ENCODE peak calls at places on chromosomes 2 and 18, in six cellular contexts. One of them, this sample, is unnamed.

GRCh38 chr18:7872569-7872968 is 305.5 kb downstream of the PTPRM start:
- DNase-seq in stomach: no peak
- DNase-seq in GM23248: peak; percentile 56
- DNase-seq in uterus: no peak
- DNase-seq in right lobe of liver: no peak
- DNase-seq in heart left ventricle: no peak
- DNase-seq in this sample: no peak

GRCh38 chr2:238571626-238572372 is 145.1 kb downstream of the ASB1 start:
- DNase-seq in stomach: no peak
- DNase-seq in GM23248: no peak
- DNase-seq in uterus: no peak
- DNase-seq in right lobe of liver: no peak
- DNase-seq in heart left ventricle: no peak
- DNase-seq in this sample: no peak

GRCh38 chr2:232235716-232236115 is 142.8 kb upstream of the ALPP start:
- DNase-seq in stomach: no peak
- DNase-seq in GM23248: no peak
- DNase-seq in uterus: no peak
- DNase-seq in right lobe of liver: no peak
- DNase-seq in heart left ventricle: no peak
- DNase-seq in this sample: peak; percentile 53

GRCh38 chr2:102304268-102304667 is 7.1 kb upstream of the IL1RL1 start:
- DNase-seq in stomach: no peak
- DNase-seq in GM23248: peak; percentile 74
- DNase-seq in uterus: no peak
- DNase-seq in right lobe of liver: no peak
- DNase-seq in heart left ventricle: no peak
- DNase-seq in this sample: no peak

GRCh38 chr2:142745691-142746090 is 131.8 kb upstream of the KYNU start:
- DNase-seq in stomach: no peak
- DNase-seq in GM23248: no peak
- DNase-seq in uterus: no peak
- DNase-seq in right lobe of liver: no peak
- DNase-seq in heart left ventricle: no peak
- DNase-seq in this sample: no peak

GRCh38 chr2:177201919-177202346 is 10.7 kb upstream of the HNRNPA3 start:
- DNase-seq in stomach: no peak
- DNase-seq in GM23248: no peak
- DNase-seq in uterus: no peak
- DNase-seq in right lobe of liver: no peak
- DNase-seq in heart left ventricle: no peak
- DNase-seq in this sample: no peak

GRCh38 chr18:58416014-58416703 is 212.7 kb downstream of the ALPK2 start:
- DNase-seq in stomach: no peak
- DNase-seq in GM23248: no peak
- DNase-seq in uterus: no peak
- DNase-seq in right lobe of liver: no peak
- DNase-seq in heart left ventricle: no peak
- DNase-seq in this sample: no peak

GRCh38 chr2:146363731-146364130 is 1481.1 kb upstream of the ACVR2A start:
- DNase-seq in stomach: no peak
- DNase-seq in GM23248: peak; percentile 55
- DNase-seq in uterus: no peak
- DNase-seq in right lobe of liver: no peak
- DNase-seq in heart left ventricle: no peak
- DNase-seq in this sample: no peak

GRCh38 chr2:121588357-121588756 is 57.7 kb downstream of the RNU4ATAC start:
- DNase-seq in stomach: no peak
- DNase-seq in GM23248: no peak
- DNase-seq in uterus: no peak
- DNase-seq in right lobe of liver: no peak
- DNase-seq in heart left ventricle: no peak
- DNase-seq in this sample: no peak

GRCh38 chr2:201158111-201158929 is 24.6 kb upstream of the CASP10 start:
- DNase-seq in stomach: peak; percentile 75
- DNase-seq in GM23248: peak; percentile 78
- DNase-seq in uterus: peak; percentile 46
- DNase-seq in right lobe of liver: peak; percentile 77
- DNase-seq in heart left ventricle: peak; percentile 62
- DNase-seq in this sample: peak; percentile 78
- H3K4me1 ChIP-seq in stomach: peaks cover 18% of the 10 kb centered on the region
- H3K4me1 ChIP-seq in GM23248: no peaks in the 10 kb centered on the region
- H3K4me1 ChIP-seq in uterus: no peaks in the 10 kb centered on the region
- H3K4me1 ChIP-seq in right lobe of liver: no peaks in the 10 kb centered on the region
- H3K4me1 ChIP-seq in heart left ventricle: peaks cover 22% of the 10 kb centered on the region
- H3K4me1 ChIP-seq in this sample: peaks cover 15% of the 10 kb centered on the region

DNA sequence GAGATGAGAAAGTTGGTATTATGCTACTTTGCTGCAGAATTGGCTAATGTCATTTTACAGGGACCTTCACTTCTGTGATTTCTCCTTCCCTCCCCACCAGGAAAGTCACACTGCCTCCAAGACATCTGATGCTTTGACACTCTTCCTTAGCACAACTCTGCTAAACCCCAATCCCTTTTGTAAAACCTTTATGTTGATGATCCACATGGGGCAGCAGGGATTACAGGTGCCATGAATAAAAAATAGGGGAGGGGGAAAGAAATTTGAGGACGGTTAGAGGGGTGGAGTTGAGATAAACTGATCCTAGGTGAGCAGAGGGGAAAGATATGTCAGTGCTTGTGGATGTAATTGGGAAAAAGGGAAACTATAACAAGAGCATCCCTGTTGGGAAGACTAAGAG is 26.4 kb downstream of the CCNT2 start:
- DNase-seq in stomach: no peak
- DNase-seq in GM23248: no peak
- DNase-seq in uterus: no peak
- DNase-seq in right lobe of liver: no peak
- DNase-seq in heart left ventricle: no peak
- DNase-seq in this sample: no peak
- H3K36me3 ChIP-seq in stomach: peaks cover 67% of the 10 kb centered on the region
- H3K36me3 ChIP-seq in GM23248: peaks cover 58% of the 10 kb centered on the region
- H3K36me3 ChIP-seq in uterus: peaks cover 2% of the 10 kb centered on the region
- H3K36me3 ChIP-seq in right lobe of liver: no peaks in the 10 kb centered on the region
- H3K36me3 ChIP-seq in heart left ventricle: peaks cover 87% of the 10 kb centered on the region
- H3K36me3 ChIP-seq in this sample: peaks cover 16% of the 10 kb centered on the region

GRCh38 chr18:22509423-22509822 is 91.7 kb upstream of the CTAGE1 start:
- DNase-seq in stomach: no peak
- DNase-seq in GM23248: peak; percentile 21
- DNase-seq in uterus: no peak
- DNase-seq in right lobe of liver: no peak
- DNase-seq in heart left ventricle: no peak
- DNase-seq in this sample: no peak
- H3K4me1 ChIP-seq in stomach: no peaks in the 10 kb centered on the region
- H3K4me1 ChIP-seq in GM23248: peaks cover 14% of the 10 kb centered on the region
- H3K4me1 ChIP-seq in uterus: no peaks in the 10 kb centered on the region
- H3K4me1 ChIP-seq in right lobe of liver: no peaks in the 10 kb centered on the region
- H3K4me1 ChIP-seq in heart left ventricle: peaks cover 2% of the 10 kb centered on the region
- H3K4me1 ChIP-seq in this sample: peaks cover 8% of the 10 kb centered on the region

DNA sequence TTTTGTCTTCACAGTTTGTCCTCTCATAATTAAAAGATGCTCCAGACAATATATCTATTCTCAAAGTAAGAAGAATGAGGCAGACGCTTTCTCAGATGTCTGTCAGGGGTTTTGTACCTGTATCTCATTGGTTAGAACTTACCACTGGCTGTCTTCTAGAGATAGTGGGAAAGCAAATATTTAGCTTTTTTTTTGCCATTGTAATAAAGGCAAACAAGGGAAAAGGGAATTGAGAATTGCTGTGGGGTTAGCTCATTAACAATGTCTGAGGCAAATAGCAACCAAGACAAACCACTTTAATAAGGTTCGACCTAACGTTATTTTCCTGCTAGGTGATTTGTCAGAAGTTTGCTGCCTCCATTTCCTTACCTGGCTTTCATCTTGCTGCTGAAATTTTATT is 30.0 kb downstream of the ZNF638 start:
- DNase-seq in stomach: no peak
- DNase-seq in GM23248: no peak
- DNase-seq in uterus: no peak
- DNase-seq in right lobe of liver: no peak
- DNase-seq in heart left ventricle: no peak
- DNase-seq in this sample: no peak
- H3K36me3 ChIP-seq in stomach: peaks cover 93% of the 10 kb centered on the region
- H3K36me3 ChIP-seq in GM23248: peaks cover 68% of the 10 kb centered on the region
- H3K36me3 ChIP-seq in uterus: no peaks in the 10 kb centered on the region
- H3K36me3 ChIP-seq in right lobe of liver: peaks cover 7% of the 10 kb centered on the region
- H3K36me3 ChIP-seq in heart left ventricle: peaks cover 99% of the 10 kb centered on the region
- H3K36me3 ChIP-seq in this sample: peaks cover 3% of the 10 kb centered on the region